ENCODE peak calls at places on chromosomes 4 and X, in nine cellular contexts. O is ACHN; C is AG08395; W is activated CD4-positive, alpha-beta T cell treated with anti-CD3 and anti-CD28 coated beads, Interleukin-2, amount 10 ng/mL, durations not matched to agents 7 days and 5 days; S is NCI-H1092; B is NCI-H748 treated with DMSO at 0.1 percent for 48 hours; I is activated effector memory CD4-positive, alpha-beta T cell treated with anti-CD3 and anti-CD28 coated beads, Interleukin-2, amount 50 U/mL, for 16 hours; N is T-helper 9 cell; U is fibroblast of mammary gland. Q is an unnamed sample.

GRCh38 chrX:19629541-19629940 is 114.2 kb upstream of the MAP3K15 start:
- DNase-seq in S (no peak), C (no peak), N (no peak), O (no peak), I (no peak), B (no peak), U (no peak), W (no peak), Q (no peak)

GRCh38 chr4:186168750-186169149 is 22.6 kb upstream of the CYP4V2 start:
- DNase-seq in N (no peak), C (no peak), B (no peak), S (no peak), U (no peak), O (no peak), I (no peak), W (no peak), Q (no peak)

GRCh38 chrX:119617511-119618164 is 11.4 kb upstream of the NKRF start:
- DNase-seq in C (no peak), O (no peak), U (no peak), I (no peak), S (no peak), W (no peak), B (no peak), N (no peak), Q (no peak)

GRCh38 chr4:153257151-153257620 is 52.9 kb downstream of the TRIM2 start:
- DNase-seq in O (peak; percentile 47), W (peak; percentile 25), I (peak; percentile 73), C (peak; percentile 82), N (no peak), B (peak; percentile 67), U (peak; percentile 70), S (no peak), Q (no peak)

GRCh38 chr4:156734965-156735895 is 236.4 kb downstream of the PDGFC start:
- DNase-seq in O (no peak), I (no peak), B (no peak), N (no peak), S (no peak), U (peak; percentile 7), C (no peak), W (no peak), Q (no peak)

GRCh38 chr4:182111586-182111985 is 131.6 kb upstream of the TENM3 start:
- DNase-seq in S (no peak), C (no peak), O (no peak), I (no peak), U (no peak), N (no peak), W (no peak), B (no peak), Q (no peak)

GRCh38 chr4:7854697-7855370 is 84.8 kb downstream of the AFAP1 start:
- DNase-seq in O (no peak), N (peak; percentile 54), U (no peak), S (no peak), C (no peak), B (no peak), W (peak; percentile 82), I (peak; percentile 88), Q (no peak)

GRCh38 chr4:53273726-53274125 is 92.1 kb downstream of the SCFD2 start:
- DNase-seq in O (no peak), B (no peak), C (peak; percentile 50), I (no peak), W (no peak), S (no peak), U (peak; percentile 76), N (no peak), Q (no peak)

GRCh38 chrX:9342581-9343051 is 122.2 kb upstream of the TBL1X start:
- DNase-seq in W (peak; percentile 60), N (peak; percentile 43), S (peak; percentile 83), C (peak; percentile 75), O (peak; percentile 82), I (peak; percentile 80), B (peak; percentile 54), U (peak; percentile 83), Q (peak; percentile 76)

GRCh38 chr4:176534566-176534965 is 214.8 kb downstream of the SPCS3 start:
- DNase-seq in B (no peak), C (peak; percentile 60), U (peak; percentile 93), O (peak; percentile 68), I (no peak), N (no peak), S (no peak), W (no peak), Q (peak; percentile 40)

GRCh38 chrX:49029876-49030275 is 13.3 kb downstream of the TFE3 start:
- DNase-seq in U (no peak), N (no peak), S (no peak), W (no peak), I (no peak), C (no peak), B (no peak), O (no peak), Q (peak; percentile 39)